ENCODE peak calls at places on chromosomes 4 and X, in four cellular contexts. One of them, this sample, is unnamed.

GRCh38 chr4:168631241-168632151 is 134.6 kb downstream of the PALLD start:
- DNase-seq in tibial artery: peak; percentile 43
- DNase-seq in heart right ventricle: peak; percentile 75
- DNase-seq in GM20000: peak; percentile 14
- DNase-seq in this sample: peak; percentile 23

GRCh38 chr4:55008166-55009056 is 117.0 kb downstream of the KDR start:
- DNase-seq in tibial artery: no peak
- DNase-seq in heart right ventricle: no peak
- DNase-seq in GM20000: peak; percentile 23
- DNase-seq in this sample: peak; percentile 2

GRCh38 chrX:48942895-48943294 is 14.5 kb downstream of the OTUD5 start:
- DNase-seq in tibial artery: no peak
- DNase-seq in heart right ventricle: no peak
- DNase-seq in GM20000: no peak
- DNase-seq in this sample: no peak

GRCh38 chr4:120630432-120630831 is 292.1 kb downstream of the PRDM5 start:
- DNase-seq in tibial artery: no peak
- DNase-seq in heart right ventricle: no peak
- DNase-seq in GM20000: no peak
- DNase-seq in this sample: no peak

GRCh38 chr4:10781805-10782204 is 97.2 kb upstream of the CLNK start:
- DNase-seq in tibial artery: no peak
- DNase-seq in heart right ventricle: no peak
- DNase-seq in GM20000: peak; percentile 19
- DNase-seq in this sample: no peak

GRCh38 chr4:76802546-76803021 is 95.4 kb downstream of the SOWAHB start:
- DNase-seq in tibial artery: no peak
- DNase-seq in heart right ventricle: no peak
- DNase-seq in GM20000: no peak
- DNase-seq in this sample: no peak

GRCh38 chr4:48939785-48940184 is 33.2 kb upstream of the OCIAD2 start:
- DNase-seq in tibial artery: no peak
- DNase-seq in heart right ventricle: no peak
- DNase-seq in GM20000: no peak
- DNase-seq in this sample: no peak

GRCh38 chrX:13506574-13506973 is 62.8 kb upstream of the EGFL6 start:
- DNase-seq in tibial artery: no peak
- DNase-seq in heart right ventricle: peak; percentile 18
- DNase-seq in GM20000: peak; percentile 35
- DNase-seq in this sample: peak; percentile 55

GRCh38 chrX:110026099-110026844 is 23.4 kb downstream of the TMEM164 start:
- DNase-seq in tibial artery: peak; percentile 21
- DNase-seq in heart right ventricle: no peak
- DNase-seq in GM20000: no peak
- DNase-seq in this sample: no peak

GRCh38 chrX:70171636-70172035 is 5.6 kb upstream of the DGAT2L6 start:
- DNase-seq in tibial artery: no peak
- DNase-seq in heart right ventricle: no peak
- DNase-seq in GM20000: no peak
- DNase-seq in this sample: no peak

GRCh38 chrX:9189286-9189685 is 155.4 kb upstream of the FAM9B start:
- DNase-seq in tibial artery: no peak
- DNase-seq in heart right ventricle: no peak
- DNase-seq in GM20000: no peak
- DNase-seq in this sample: no peak

GRCh38 chrX:152652467-152652866 is 14.8 kb downstream of the GABRQ start:
- DNase-seq in tibial artery: no peak
- DNase-seq in heart right ventricle: no peak
- DNase-seq in GM20000: no peak
- DNase-seq in this sample: no peak

GRCh38 chr4:137531951-137532868 is at the start of gene PCDH18:
- DNase-seq in tibial artery: peak; percentile 97
- DNase-seq in heart right ventricle: peak; percentile 75
- DNase-seq in GM20000: peak; percentile 24
- DNase-seq in this sample: peak; percentile 1

GRCh38 chr4:125115476-125115875 is 199.3 kb upstream of the FAT4 start:
- DNase-seq in tibial artery: no peak
- DNase-seq in heart right ventricle: no peak
- DNase-seq in GM20000: no peak
- DNase-seq in this sample: no peak

GRCh38 chr4:98794565-98795205 is 134.2 kb downstream of the EIF4E start:
- DNase-seq in tibial artery: no peak
- DNase-seq in heart right ventricle: no peak
- DNase-seq in GM20000: no peak
- DNase-seq in this sample: peak; percentile 59

GRCh38 chr4:153731239-153731638 is 28.6 kb downstream of the RNF175 start:
- DNase-seq in tibial artery: no peak
- DNase-seq in heart right ventricle: no peak
- DNase-seq in GM20000: no peak
- DNase-seq in this sample: no peak

GRCh38 chrX:86910602-86911311 is 606.8 kb upstream of the KLHL4 start:
- DNase-seq in tibial artery: no peak
- DNase-seq in heart right ventricle: no peak
- DNase-seq in GM20000: no peak
- DNase-seq in this sample: no peak

GRCh38 chr4:111689214-111689613 is 456.0 kb upstream of the FAM241A start:
- DNase-seq in tibial artery: peak; percentile 43
- DNase-seq in heart right ventricle: no peak
- DNase-seq in GM20000: no peak
- DNase-seq in this sample: no peak

GRCh38 chr4:27079056-27079455 is 218.4 kb downstream of the STIM2 start:
- DNase-seq in tibial artery: no peak
- DNase-seq in heart right ventricle: no peak
- DNase-seq in GM20000: no peak
- DNase-seq in this sample: no peak

GRCh38 chr4:119059221-119059620 is 76.4 kb upstream of the MYOZ2 start:
- DNase-seq in tibial artery: no peak
- DNase-seq in heart right ventricle: no peak
- DNase-seq in GM20000: no peak
- DNase-seq in this sample: no peak

GRCh38 chrX:134669378-134670098 is 11.3 kb upstream of the PLAC1 start:
- DNase-seq in tibial artery: peak; percentile 20
- DNase-seq in heart right ventricle: peak; percentile 10
- DNase-seq in GM20000: no peak
- DNase-seq in this sample: no peak

GRCh38 chr4:137610960-137611359 is 78.7 kb upstream of the PCDH18 start:
- DNase-seq in tibial artery: no peak
- DNase-seq in heart right ventricle: no peak
- DNase-seq in GM20000: no peak
- DNase-seq in this sample: no peak

GRCh38 chr4:173448919-173449641 is 50.2 kb upstream of the SCRG1 start:
- DNase-seq in tibial artery: no peak
- DNase-seq in heart right ventricle: no peak
- DNase-seq in GM20000: peak; percentile 22
- DNase-seq in this sample: no peak

GRCh38 chrX:74536142-74537010 is 78.0 kb downstream of the RLIM start:
- DNase-seq in tibial artery: peak; percentile 80
- DNase-seq in heart right ventricle: peak; percentile 83
- DNase-seq in GM20000: peak; percentile 54
- DNase-seq in this sample: peak; percentile 26
- TF ChIP-seq CTCF in tibial artery: peak; percentile 61
- TF ChIP-seq CTCF in heart right ventricle: peak; percentile 20
- TF ChIP-seq CTCF in GM20000: no peak
- TF ChIP-seq CTCF in this sample: no peak

GRCh38 chrX:18984381-18985185 is 669 bp upstream of the PHKA2 start:
- DNase-seq in tibial artery: peak; percentile 67
- DNase-seq in heart right ventricle: peak; percentile 82
- DNase-seq in GM20000: peak; percentile 91
- DNase-seq in this sample: peak; percentile 87
- TF ChIP-seq CTCF in tibial artery: peak; percentile 55
- TF ChIP-seq CTCF in heart right ventricle: peak; percentile 51
- TF ChIP-seq CTCF in GM20000: no peak
- TF ChIP-seq CTCF in this sample: peak; percentile 40

GRCh38 chr4:3515646-3516045 is 16.6 kb downstream of the LRPAP1 start:
- DNase-seq in tibial artery: no peak
- DNase-seq in heart right ventricle: no peak
- DNase-seq in GM20000: no peak
- DNase-seq in this sample: no peak

GRCh38 chr4:3513807-3514206 is 18.4 kb downstream of the LRPAP1 start:
- DNase-seq in tibial artery: no peak
- DNase-seq in heart right ventricle: no peak
- DNase-seq in GM20000: no peak
- DNase-seq in this sample: no peak

GRCh38 chr4:3516061-3516835 is 16.0 kb downstream of the LRPAP1 start:
- DNase-seq in tibial artery: no peak
- DNase-seq in heart right ventricle: no peak
- DNase-seq in GM20000: no peak
- DNase-seq in this sample: no peak

GRCh38 chr4:3514221-3514780 is 17.9 kb downstream of the LRPAP1 start:
- DNase-seq in tibial artery: no peak
- DNase-seq in heart right ventricle: no peak
- DNase-seq in GM20000: no peak
- DNase-seq in this sample: no peak

GRCh38 chr4:3514806-3515421 is 17.3 kb downstream of the LRPAP1 start:
- DNase-seq in tibial artery: no peak
- DNase-seq in heart right ventricle: no peak
- DNase-seq in GM20000: no peak
- DNase-seq in this sample: no peak
- TF ChIP-seq CTCF in tibial artery: no peak
- TF ChIP-seq CTCF in heart right ventricle: no peak
- TF ChIP-seq CTCF in GM20000: no peak
- TF ChIP-seq CTCF in this sample: no peak

GRCh38 chr4:23717528-23718248 is 172.2 kb downstream of the PPARGC1A start:
- DNase-seq in tibial artery: no peak
- DNase-seq in heart right ventricle: no peak
- DNase-seq in GM20000: peak; percentile 12
- DNase-seq in this sample: peak; percentile 3
- TF ChIP-seq CTCF in tibial artery: no peak
- TF ChIP-seq CTCF in heart right ventricle: peak; percentile 37
- TF ChIP-seq CTCF in GM20000: no peak
- TF ChIP-seq CTCF in this sample: peak; percentile 31

GRCh38 chrX:135973025-135973547 is 702 bp downstream of the MMGT1 start:
- DNase-seq in tibial artery: peak; percentile 22
- DNase-seq in heart right ventricle: no peak
- DNase-seq in GM20000: no peak
- DNase-seq in this sample: peak; percentile 16
- TF ChIP-seq CTCF in tibial artery: no peak
- TF ChIP-seq CTCF in heart right ventricle: no peak
- TF ChIP-seq CTCF in GM20000: no peak
- TF ChIP-seq CTCF in this sample: no peak

DNA sequence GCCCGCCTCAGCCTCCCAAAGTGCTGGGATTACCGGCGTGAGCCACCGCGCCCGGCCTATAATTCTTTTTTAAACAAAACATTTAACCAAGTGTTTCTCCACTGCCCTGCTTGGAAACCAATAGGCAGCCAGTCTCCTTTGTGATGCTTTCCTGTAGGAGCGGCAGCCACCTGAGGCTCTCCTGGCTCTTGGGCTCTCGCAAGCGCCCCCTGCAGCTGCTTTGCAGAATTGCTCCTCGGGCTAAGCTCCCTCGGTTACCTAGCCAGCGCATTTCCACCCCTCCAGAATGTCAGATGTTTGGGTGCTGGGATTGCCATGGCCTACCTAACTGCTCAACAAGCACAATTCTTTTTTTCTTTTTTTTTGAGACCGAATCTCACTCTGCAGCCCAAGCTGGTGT is 7.7 kb downstream of the S100P start:
- DNase-seq in tibial artery: no peak
- DNase-seq in heart right ventricle: no peak
- DNase-seq in GM20000: no peak
- DNase-seq in this sample: peak; percentile 63
- TF ChIP-seq CTCF in tibial artery: no peak
- TF ChIP-seq CTCF in heart right ventricle: peak; percentile 16
- TF ChIP-seq CTCF in GM20000: peak; percentile 41
- TF ChIP-seq CTCF in this sample: peak; percentile 61

GRCh38 chr4:47705326-47705981 is 132.4 kb downstream of the CORIN start:
- DNase-seq in tibial artery: no peak
- DNase-seq in heart right ventricle: no peak
- DNase-seq in GM20000: peak; percentile 8
- DNase-seq in this sample: no peak

GRCh38 chr4:47703008-47703407 is 134.9 kb downstream of the CORIN start:
- DNase-seq in tibial artery: no peak
- DNase-seq in heart right ventricle: no peak
- DNase-seq in GM20000: no peak
- DNase-seq in this sample: no peak

GRCh38 chr4:47701286-47701685 is 136.6 kb downstream of the CORIN start:
- DNase-seq in tibial artery: no peak
- DNase-seq in heart right ventricle: no peak
- DNase-seq in GM20000: no peak
- DNase-seq in this sample: no peak

GRCh38 chr4:47703964-47704363 is 133.9 kb downstream of the CORIN start:
- DNase-seq in tibial artery: no peak
- DNase-seq in heart right ventricle: no peak
- DNase-seq in GM20000: no peak
- DNase-seq in this sample: no peak

DNA sequence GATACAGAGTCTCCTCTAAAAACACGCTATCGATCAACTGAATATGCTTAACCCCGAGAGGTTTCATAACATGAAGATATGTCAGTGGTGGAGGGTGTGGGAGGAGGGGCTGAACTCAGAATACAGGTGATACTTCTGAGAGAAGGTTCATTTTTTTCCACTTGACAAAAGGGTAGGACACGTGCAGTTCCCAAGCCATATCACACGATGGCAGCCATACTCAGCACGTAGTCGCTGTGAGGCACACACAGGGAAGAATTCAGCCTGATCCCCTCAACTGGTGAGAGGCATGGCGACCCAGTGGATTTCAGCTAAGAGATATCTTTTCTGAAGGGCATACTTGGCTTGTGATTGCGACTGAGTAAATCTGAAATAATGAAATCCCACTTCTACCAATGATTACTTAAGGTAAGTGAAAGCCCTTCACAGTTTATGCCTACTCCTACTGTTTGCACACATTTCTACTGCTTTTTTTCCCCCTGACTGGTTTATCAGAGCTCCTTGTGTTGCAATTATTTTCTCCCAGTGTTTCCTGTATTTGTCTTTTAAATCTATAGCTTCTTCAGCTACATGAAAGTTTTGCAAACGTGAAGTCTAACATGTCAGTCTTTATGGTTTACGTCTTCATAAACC is 133.1 kb downstream of the CORIN start:
- DNase-seq in tibial artery: no peak
- DNase-seq in heart right ventricle: peak; percentile 34
- DNase-seq in GM20000: peak; percentile 9
- DNase-seq in this sample: peak; percentile 30
- TF ChIP-seq CTCF in tibial artery: no peak
- TF ChIP-seq CTCF in heart right ventricle: peak; percentile 52
- TF ChIP-seq CTCF in GM20000: peak; percentile 7
- TF ChIP-seq CTCF in this sample: no peak

This sample was measured in activated CD8-positive, alpha-beta T cell treated with anti-CD3 and anti-CD28 coated beads for 36 hours.